ENCODE peak calls at places on chromosome X, in four cellular contexts. One of them, this sample, is unnamed.

GRCh38 chrX:40473460-40474204 is 107.1 kb upstream of the ATP6AP2 start:
- DNase-seq in hepatocyte: no peak
- DNase-seq in SK-N-SH: no peak
- DNase-seq in adrenal gland: no peak
- DNase-seq in this sample: no peak

GRCh38 chrX:15242899-15243555 is 26.9 kb downstream of the ASB9 start:
- DNase-seq in hepatocyte: peak; percentile 69
- DNase-seq in SK-N-SH: peak; percentile 51
- DNase-seq in adrenal gland: peak; percentile 36
- DNase-seq in this sample: peak; percentile 5

GRCh38 chrX:17788439-17788838 is 51.1 kb downstream of the SCML1 start:
- DNase-seq in hepatocyte: peak; percentile 40
- DNase-seq in SK-N-SH: peak; percentile 80
- DNase-seq in adrenal gland: peak; percentile 28
- DNase-seq in this sample: peak; percentile 30

GRCh38 chrX:136046295-136046894 is 61.2 kb downstream of the SLC9A6 start:
- DNase-seq in hepatocyte: peak; percentile 14
- DNase-seq in SK-N-SH: no peak
- DNase-seq in adrenal gland: no peak
- DNase-seq in this sample: no peak

GRCh38 chrX:71895607-71896006 is 15.0 kb upstream of the NHSL2 start:
- DNase-seq in hepatocyte: no peak
- DNase-seq in SK-N-SH: no peak
- DNase-seq in adrenal gland: no peak
- DNase-seq in this sample: no peak

GRCh38 chrX:24682739-24683432 is 10.8 kb upstream of the POLA1 start:
- DNase-seq in hepatocyte: no peak
- DNase-seq in SK-N-SH: no peak
- DNase-seq in adrenal gland: no peak
- DNase-seq in this sample: no peak

GRCh38 chrX:150421816-150422215 is 58.7 kb downstream of the MAMLD1 start:
- DNase-seq in hepatocyte: no peak
- DNase-seq in SK-N-SH: no peak
- DNase-seq in adrenal gland: no peak
- DNase-seq in this sample: no peak

GRCh38 chrX:153909024-153909979 is 4.8 kb downstream of the AVPR2 start:
- DNase-seq in hepatocyte: no peak
- DNase-seq in SK-N-SH: peak; percentile 71
- DNase-seq in adrenal gland: no peak
- DNase-seq in this sample: peak; percentile 66

GRCh38 chrX:104166735-104167436 is 633 bp downstream of the FAM199X start:
- DNase-seq in hepatocyte: no peak
- DNase-seq in SK-N-SH: peak; percentile 38
- DNase-seq in adrenal gland: peak; percentile 39
- DNase-seq in this sample: no peak

GRCh38 chrX:17441965-17442364 is 67.0 kb downstream of the NHS start:
- DNase-seq in hepatocyte: no peak
- DNase-seq in SK-N-SH: no peak
- DNase-seq in adrenal gland: no peak
- DNase-seq in this sample: no peak

GRCh38 chrX:131763674-131764073 is 219.8 kb downstream of the OR13H1 start:
- DNase-seq in hepatocyte: no peak
- DNase-seq in SK-N-SH: peak; percentile 29
- DNase-seq in adrenal gland: peak; percentile 87
- DNase-seq in this sample: no peak
- H3K36me3 ChIP-seq in hepatocyte: no peaks in the 10 kb centered on the region
- H3K36me3 ChIP-seq in SK-N-SH: no peaks in the 10 kb centered on the region
- H3K36me3 ChIP-seq in adrenal gland: no peaks in the 10 kb centered on the region
- H3K36me3 ChIP-seq in this sample: peaks cover 6% of the 10 kb centered on the region

GRCh38 chrX:134255555-134255954 is 18.6 kb downstream of the CCDC160 start:
- DNase-seq in hepatocyte: no peak
- DNase-seq in SK-N-SH: no peak
- DNase-seq in adrenal gland: no peak
- DNase-seq in this sample: no peak
- H3K4me3 ChIP-seq in hepatocyte: no peak overlapping the region
- H3K4me3 ChIP-seq in SK-N-SH: no peak overlapping the region
- H3K4me3 ChIP-seq in adrenal gland: no peak overlapping the region
- H3K4me3 ChIP-seq in this sample: no peak overlapping the region

GRCh38 chrX:152637649-152638442 is at the start of gene GABRQ:
- DNase-seq in hepatocyte: peak; percentile 75
- DNase-seq in SK-N-SH: peak; percentile 88
- DNase-seq in adrenal gland: peak; percentile 28
- DNase-seq in this sample: peak; percentile 93

GRCh38 chrX:152635941-152636340 is 1.8 kb upstream of the GABRQ start:
- DNase-seq in hepatocyte: peak; percentile 58
- DNase-seq in SK-N-SH: peak; percentile 50
- DNase-seq in adrenal gland: peak; percentile 44
- DNase-seq in this sample: peak; percentile 74

GRCh38 chrX:152638443-152638904 is 779 bp downstream of the GABRQ start:
- DNase-seq in hepatocyte: no peak
- DNase-seq in SK-N-SH: no peak
- DNase-seq in adrenal gland: no peak
- DNase-seq in this sample: no peak

DNA sequence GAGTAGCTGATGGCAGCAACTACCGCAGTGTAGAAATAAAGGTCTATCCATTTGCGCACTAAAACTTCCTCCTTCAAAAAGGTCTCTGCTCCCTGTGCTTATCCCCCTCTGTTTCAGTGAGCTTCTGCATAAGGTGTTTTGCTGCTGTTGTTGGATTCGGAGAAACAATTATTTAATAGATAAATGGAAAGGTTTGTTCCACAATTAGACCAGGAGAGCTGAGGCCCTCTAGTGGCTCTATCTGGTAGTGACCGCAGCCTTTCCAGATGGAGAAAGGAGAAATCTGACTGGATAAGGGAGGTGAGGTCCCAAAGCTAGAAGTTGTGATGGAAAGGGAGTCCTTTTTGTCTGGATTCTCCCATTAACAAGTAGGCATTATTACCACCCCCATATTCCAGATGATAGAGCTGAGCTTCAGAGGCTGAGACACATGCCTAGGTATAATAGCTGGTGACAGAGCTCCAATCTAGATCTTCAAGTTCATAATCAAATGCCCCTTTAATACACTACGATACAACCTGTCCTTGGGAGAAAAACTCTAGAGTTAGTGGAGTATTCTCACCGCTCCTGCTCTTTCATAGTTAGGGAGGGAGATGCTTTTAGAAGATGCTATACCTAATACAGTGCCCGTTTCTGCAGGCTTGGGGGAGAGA is 5.1 kb upstream of the GABRQ start:
- DNase-seq in hepatocyte: peak; percentile 55
- DNase-seq in SK-N-SH: peak; percentile 49
- DNase-seq in adrenal gland: peak; percentile 61
- DNase-seq in this sample: peak; percentile 42
- H3K4me1 ChIP-seq in hepatocyte: no peaks in the 10 kb centered on the region
- H3K4me1 ChIP-seq in SK-N-SH: no peaks in the 10 kb centered on the region
- H3K4me1 ChIP-seq in adrenal gland: no peaks in the 10 kb centered on the region
- H3K4me1 ChIP-seq in this sample: no peaks in the 10 kb centered on the region

GRCh38 chrX:10118530-10118929 is 38.2 kb upstream of the CLCN4 start:
- DNase-seq in hepatocyte: no peak
- DNase-seq in SK-N-SH: no peak
- DNase-seq in adrenal gland: no peak
- DNase-seq in this sample: no peak

GRCh38 chrX:10121787-10122186 is 35.0 kb upstream of the CLCN4 start:
- DNase-seq in hepatocyte: no peak
- DNase-seq in SK-N-SH: no peak
- DNase-seq in adrenal gland: no peak
- DNase-seq in this sample: no peak

GRCh38 chrX:10119399-10119990 is 37.3 kb upstream of the CLCN4 start:
- DNase-seq in hepatocyte: peak; percentile 90
- DNase-seq in SK-N-SH: peak; percentile 76
- DNase-seq in adrenal gland: peak; percentile 72
- DNase-seq in this sample: peak; percentile 89

GRCh38 chrX:10117864-10118377 is 38.9 kb upstream of the CLCN4 start:
- DNase-seq in hepatocyte: no peak
- DNase-seq in SK-N-SH: no peak
- DNase-seq in adrenal gland: no peak
- DNase-seq in this sample: no peak

DNA sequence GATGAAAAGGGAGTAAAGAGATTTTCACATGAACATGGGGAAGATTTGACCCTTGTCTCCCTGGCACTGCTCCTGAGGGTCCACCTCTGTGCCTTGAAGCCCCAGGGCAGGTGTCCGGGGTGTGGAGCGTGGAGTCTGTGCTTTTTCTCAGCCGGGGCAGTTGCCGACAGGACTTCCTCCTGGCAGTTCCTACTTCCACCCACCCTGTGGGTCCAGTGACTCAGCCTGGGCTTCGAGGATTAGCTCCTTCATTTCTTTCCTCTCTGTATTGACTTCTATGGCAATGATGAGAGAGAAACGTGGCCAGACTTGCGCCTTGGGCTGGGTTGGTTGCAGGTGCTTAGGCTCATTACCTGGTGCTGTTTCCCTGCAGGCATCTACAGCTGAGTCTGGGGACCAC is 35.9 kb upstream of the CLCN4 start:
- DNase-seq in hepatocyte: no peak
- DNase-seq in SK-N-SH: no peak
- DNase-seq in adrenal gland: no peak
- DNase-seq in this sample: no peak
- H3K36me3 ChIP-seq in hepatocyte: no peaks in the 10 kb centered on the region
- H3K36me3 ChIP-seq in SK-N-SH: peaks cover 29% of the 10 kb centered on the region
- H3K36me3 ChIP-seq in adrenal gland: no peaks in the 10 kb centered on the region
- H3K36me3 ChIP-seq in this sample: peaks cover 5% of the 10 kb centered on the region

DNA sequence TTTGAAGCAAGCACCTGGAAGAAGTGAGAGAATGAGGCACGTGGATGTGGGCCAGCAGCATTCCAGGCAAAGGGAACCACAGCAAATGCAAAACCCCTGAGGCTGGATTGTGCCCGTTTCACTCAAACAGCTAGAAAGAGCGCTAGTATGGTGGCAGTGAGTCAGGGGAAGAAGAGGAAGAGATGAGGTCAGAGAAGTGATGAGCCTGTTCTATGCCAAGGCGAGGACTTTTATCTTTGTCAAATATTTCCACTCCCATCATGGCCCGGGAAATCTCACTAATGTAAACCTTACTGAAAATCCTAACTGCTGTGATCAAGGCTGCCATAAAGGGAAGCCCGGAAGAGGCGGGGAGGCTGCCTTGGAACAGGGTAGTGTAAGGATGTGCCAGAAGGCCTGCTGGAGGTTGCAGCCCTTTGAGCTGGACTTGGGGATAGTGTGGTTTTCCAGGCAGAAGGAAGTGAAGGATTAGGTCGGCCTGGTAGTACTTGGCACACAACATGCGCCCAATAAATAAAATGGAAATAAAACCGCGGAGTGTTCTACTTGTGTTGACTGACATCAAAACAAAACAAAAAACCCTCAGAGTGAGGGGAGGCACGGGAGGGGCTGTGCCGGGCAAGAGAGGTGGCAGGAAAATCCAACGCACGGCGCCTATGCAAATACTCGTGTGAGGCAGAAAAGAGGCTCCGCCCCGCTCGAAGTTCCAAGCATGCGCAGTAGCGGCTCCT is 1.2 kb upstream of the CDK16 start:
- DNase-seq in hepatocyte: peak; percentile 82
- DNase-seq in SK-N-SH: peak; percentile 49
- DNase-seq in adrenal gland: peak; percentile 64
- DNase-seq in this sample: no peak
- H3K4me3 ChIP-seq in hepatocyte: no peak overlapping the region
- H3K4me3 ChIP-seq in SK-N-SH: peak overlapping the region; percentile 23
- H3K4me3 ChIP-seq in adrenal gland: no peak overlapping the region
- H3K4me3 ChIP-seq in this sample: peak overlapping the region; percentile 27

DNA sequence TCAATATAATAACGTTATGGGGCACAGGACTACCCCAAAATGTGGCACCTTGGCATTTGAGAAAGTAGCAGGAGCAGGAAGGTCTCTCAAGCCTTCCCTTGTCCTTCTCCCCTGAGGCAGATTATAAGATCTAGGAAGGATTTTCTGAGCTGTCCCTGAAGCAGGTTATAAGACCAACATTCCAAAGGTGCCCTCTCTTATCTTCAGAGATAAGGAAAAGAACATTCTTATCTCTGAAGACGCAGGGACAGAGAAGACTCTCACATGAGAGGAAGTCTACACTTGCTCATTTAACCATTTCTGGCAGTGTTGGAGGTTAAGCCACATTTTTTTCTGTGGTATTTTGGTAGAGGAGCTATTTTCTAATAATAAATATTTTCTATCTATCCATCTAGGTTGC is 437.9 kb upstream of the MAOA start:
- DNase-seq in hepatocyte: peak; percentile 33
- DNase-seq in SK-N-SH: no peak
- DNase-seq in adrenal gland: no peak
- DNase-seq in this sample: no peak
- H3K4me1 ChIP-seq in hepatocyte: no peaks in the 10 kb centered on the region
- H3K4me1 ChIP-seq in SK-N-SH: no peaks in the 10 kb centered on the region
- H3K4me1 ChIP-seq in adrenal gland: no peaks in the 10 kb centered on the region
- H3K4me1 ChIP-seq in this sample: no peaks in the 10 kb centered on the region